ENCODE peak calls at places on chromosomes 6 and 20, in ten cellular contexts. S is AG09319; X is activated CD8-positive, alpha-beta memory T cell treated with anti-CD3 and anti-CD28 coated beads for 48 hours; T is left cardiac atrium; M is A549; Y is suprapubic skin; C is nephron progenitor cell; P is hypothalamus; W is upper lobe of left lung; I is CD8-positive, alpha-beta memory T cell. D is an unnamed sample.

GRCh38 chr6:1911476-1911875 is 301.8 kb downstream of the FOXC1 start:
- DNase-seq in S (no peak), X (no peak), T (no peak), M (no peak), Y (no peak), C (no peak), P (no peak), W (no peak), I (no peak), D (no peak)

GRCh38 chr6:150934380-150934779 is 68.9 kb downstream of the MTHFD1L start:
- DNase-seq in S (no peak), X (no peak), T (no peak), M (peak), Y (no peak), C (no peak), P (no peak), W (no peak), I (no peak), D (no peak)

GRCh38 chr20:1423625-1424106 is 30.8 kb upstream of the FKBP1A start:
- DNase-seq in S (no peak), X (no peak), T (no peak), M (no peak), Y (no peak), C (peak), P (no peak), W (peak), I (peak), D (no peak)

GRCh38 chr6:108484016-108484415 is 76.7 kb upstream of the FOXO3 start:
- DNase-seq in S (no peak), X (no peak), T (no peak), M (no peak), Y (no peak), C (no peak), P (no peak), W (no peak), I (no peak), D (no peak)

GRCh38 chr6:68967549-68968300 is 332.6 kb downstream of the ADGRB3 start:
- DNase-seq in S (no peak), X (no peak), T (peak), M (peak), Y (no peak), C (peak), P (no peak), W (peak), I (no peak), D (peak)

GRCh38 chr6:39879535-39879934 is 54.7 kb downstream of the MOCS1 start:
- DNase-seq in S (no peak), X (no peak), T (no peak), M (no peak), Y (no peak), C (no peak), P (no peak), W (no peak), I (no peak), D (no peak)

GRCh38 chr6:38307730-38308129 is 332.0 kb downstream of the BTBD9 start:
- DNase-seq in S (no peak), X (no peak), T (no peak), M (no peak), Y (no peak), C (no peak), P (no peak), W (no peak), I (no peak), D (no peak)

GRCh38 chr20:47551841-47552240 is 50.2 kb downstream of the NCOA3 start:
- DNase-seq in S (no peak), X (no peak), T (no peak), M (peak), Y (no peak), C (no peak), P (no peak), W (no peak), I (no peak), D (no peak)

GRCh38 chr6:15380354-15380753 is 134.5 kb downstream of the JARID2 start:
- DNase-seq in S (no peak), X (no peak), T (no peak), M (no peak), Y (no peak), C (no peak), P (no peak), W (no peak), I (no peak), D (no peak)

GRCh38 chr6:42339991-42340401 is 111.7 kb downstream of the TRERF1 start:
- DNase-seq in S (no peak), X (no peak), T (no peak), M (no peak), Y (no peak), C (no peak), P (no peak), W (no peak), I (no peak), D (no peak)

GRCh38 chr6:38443750-38444149 is 196.0 kb downstream of the BTBD9 start:
- DNase-seq in S (no peak), X (no peak), T (no peak), M (no peak), Y (no peak), C (no peak), P (no peak), W (no peak), I (no peak), D (no peak)

GRCh38 chr6:142121342-142121741 is 11.4 kb upstream of the GJE1 start:
- DNase-seq in S (no peak), X (no peak), T (no peak), M (no peak), Y (no peak), C (no peak), P (no peak), W (no peak), I (no peak), D (no peak)

GRCh38 chr6:157461000-157461915 is 80.3 kb downstream of the ZDHHC14 start:
- DNase-seq in S (no peak), X (no peak), T (no peak), M (no peak), Y (no peak), C (no peak), P (no peak), W (no peak), I (no peak), D (no peak)

GRCh38 chr20:19889011-19889953 is 127.9 kb upstream of the NAA20 start:
- DNase-seq in S (no peak), X (no peak), T (peak), M (no peak), Y (no peak), C (peak), P (peak), W (no peak), I (no peak), D (no peak)

GRCh38 chr6:113591896-113592827 is 265.0 kb upstream of the MARCKS start:
- DNase-seq in S (no peak), X (no peak), T (no peak), M (no peak), Y (no peak), C (no peak), P (no peak), W (no peak), I (no peak), D (no peak)

GRCh38 chr6:29625337-29625930 is 7.5 kb downstream of the GABBR1 start:
- DNase-seq in S (no peak), X (no peak), T (no peak), M (no peak), Y (no peak), C (no peak), P (no peak), W (no peak), I (no peak), D (no peak)

GRCh38 chr20:8094415-8094818 is 37.6 kb upstream of the PLCB1 start:
- DNase-seq in S (no peak), X (no peak), T (peak), M (no peak), Y (peak), C (no peak), P (no peak), W (peak), I (no peak), D (no peak)

GRCh38 chr6:53578371-53578770 is 33.5 kb upstream of the GCLC start:
- DNase-seq in S (no peak), X (no peak), T (no peak), M (no peak), Y (no peak), C (no peak), P (no peak), W (no peak), I (no peak), D (no peak)

GRCh38 chr6:156617376-156617775 is 159.8 kb upstream of the ARID1B start:
- DNase-seq in S (no peak), X (no peak), T (peak), M (no peak), Y (no peak), C (no peak), P (no peak), W (peak), I (no peak), D (no peak)

GRCh38 chr6:32700391-32701040 is 34.1 kb upstream of the HLA-DQB1 start:
- DNase-seq in S (peak), X (no peak), T (peak), M (peak), Y (no peak), C (peak), P (no peak), W (peak), I (peak), D (peak)

GRCh38 chr6:131173680-131174079 is 38.4 kb downstream of the AKAP7 start:
- DNase-seq in S (peak), X (no peak), T (no peak), M (no peak), Y (no peak), C (no peak), P (no peak), W (no peak), I (no peak), D (no peak)

GRCh38 chr6:149468179-149468578 is 16.6 kb downstream of the ZC3H12D start:
- DNase-seq in S (no peak), X (no peak), T (no peak), M (no peak), Y (no peak), C (no peak), P (no peak), W (no peak), I (no peak), D (no peak)

GRCh38 chr6:137044366-137045220 is at the start of gene IL20RA:
- DNase-seq in S (no peak), X (no peak), T (peak), M (peak), Y (no peak), C (peak), P (no peak), W (peak), I (no peak), D (no peak)

GRCh38 chr6:72554761-72555221 is 67.1 kb upstream of the KCNQ5 start:
- DNase-seq in S (no peak), X (no peak), T (no peak), M (no peak), Y (no peak), C (no peak), P (no peak), W (no peak), I (no peak), D (no peak)

GRCh38 chr20:5977223-5977622 is 26.8 kb downstream of the MCM8 start:
- DNase-seq in S (no peak), X (no peak), T (no peak), M (no peak), Y (no peak), C (no peak), P (no peak), W (no peak), I (no peak), D (no peak)

GRCh38 chr6:106243261-106243660 is 82.3 kb downstream of the ATG5 start:
- DNase-seq in S (no peak), X (no peak), T (no peak), M (no peak), Y (no peak), C (no peak), P (no peak), W (no peak), I (no peak), D (no peak)

GRCh38 chr20:4060054-4060795 is 44.9 kb upstream of the RNF24 start:
- DNase-seq in S (no peak), X (no peak), T (peak), M (no peak), Y (no peak), C (no peak), P (no peak), W (peak), I (no peak), D (no peak)

GRCh38 chr6:22474283-22474682 is 95.1 kb upstream of the HDGFL1 start:
- DNase-seq in S (no peak), X (no peak), T (no peak), M (no peak), Y (no peak), C (no peak), P (no peak), W (no peak), I (no peak), D (no peak)

GRCh38 chr6:14283600-14284235 is 166.1 kb downstream of the CD83 start:
- DNase-seq in S (no peak), X (no peak), T (no peak), M (no peak), Y (no peak), C (no peak), P (no peak), W (no peak), I (no peak), D (no peak)

D was measured in amniotic stem cell.